ENCODE peak calls at places on chromosomes 16 and 17, in eight cellular contexts. S is dorsolateral prefrontal cortex; J is stomach; Q is choroid plexus epithelial cell; I is type B pancreatic cell; P is activated CD8-positive, alpha-beta T cell treated with anti-CD3 and anti-CD28 coated beads for 36 hours; C is HFFc6; N is suprapubic skin. G is an unnamed sample.

GRCh38 chr17:33126086-33126485 is 134.4 kb downstream of the SPACA3 start:
- DNase-seq in P (no peak), S (no peak), N (no peak), C (no peak), J (no peak), I (no peak), Q (no peak), G (no peak)

GRCh38 chr16:35146031-35146710 is 1686.8 kb downstream of the TP53TG3F start:
- DNase-seq in S (no peak), P (no peak), C (no peak), I (peak; percentile 55), N (no peak), J (no peak), Q (no peak), G (no peak)

GRCh38 chr17:77193653-77194052 is 52.9 kb downstream of the SEC14L1 start:
- DNase-seq in J (no peak), C (no peak), S (no peak), I (no peak), P (no peak), Q (no peak), N (no peak), G (no peak)

GRCh38 chr17:41442772-41443171 is 2.0 kb upstream of the KRT38 start:
- DNase-seq in C (peak; percentile 77), S (no peak), P (no peak), I (no peak), Q (peak; percentile 56), J (no peak), N (no peak), G (no peak)

GRCh38 chr16:28298511-28298878 is 6.2 kb downstream of the SBK1 start:
- DNase-seq in J (no peak), N (no peak), C (no peak), I (no peak), S (no peak), P (no peak), Q (no peak), G (no peak)

GRCh38 chr17:75344664-75345063 is 55.4 kb upstream of the SLC25A19 start:
- DNase-seq in J (no peak), N (no peak), Q (no peak), I (no peak), S (no peak), C (no peak), P (peak; percentile 49), G (no peak)

GRCh38 chr17:67520282-67520906 is 143.3 kb downstream of the PITPNC1 start:
- DNase-seq in P (no peak), J (no peak), C (no peak), N (no peak), Q (peak; percentile 16), S (no peak), I (no peak), G (no peak)

GRCh38 chr17:8885968-8886674 is 18.6 kb upstream of the PIK3R6 start:
- DNase-seq in P (no peak), I (no peak), S (no peak), N (no peak), J (no peak), Q (no peak), C (no peak), G (no peak)

GRCh38 chr17:27569884-27570577 is 61.0 kb upstream of the LGALS9 start:
- DNase-seq in Q (no peak), N (no peak), S (no peak), C (no peak), P (no peak), I (no peak), J (no peak), G (no peak)

GRCh38 chr16:28923652-28924398 is 1.2 kb downstream of the RABEP2 start:
- DNase-seq in P (no peak), I (no peak), J (peak; percentile 29), Q (no peak), N (no peak), C (no peak), S (no peak), G (peak; percentile 80)

GRCh38 chr17:58335061-58335731 is 6.6 kb upstream of the TSPOAP1 start:
- DNase-seq in Q (no peak), C (no peak), I (no peak), N (no peak), J (no peak), P (peak; percentile 78), S (no peak), G (no peak)

GRCh38 chr17:73657473-73658116 is 13.3 kb upstream of the SDK2 start:
- DNase-seq in N (no peak), Q (peak; percentile 29), C (no peak), S (no peak), I (no peak), P (peak; percentile 42), J (peak; percentile 65), G (no peak)

DNA sequence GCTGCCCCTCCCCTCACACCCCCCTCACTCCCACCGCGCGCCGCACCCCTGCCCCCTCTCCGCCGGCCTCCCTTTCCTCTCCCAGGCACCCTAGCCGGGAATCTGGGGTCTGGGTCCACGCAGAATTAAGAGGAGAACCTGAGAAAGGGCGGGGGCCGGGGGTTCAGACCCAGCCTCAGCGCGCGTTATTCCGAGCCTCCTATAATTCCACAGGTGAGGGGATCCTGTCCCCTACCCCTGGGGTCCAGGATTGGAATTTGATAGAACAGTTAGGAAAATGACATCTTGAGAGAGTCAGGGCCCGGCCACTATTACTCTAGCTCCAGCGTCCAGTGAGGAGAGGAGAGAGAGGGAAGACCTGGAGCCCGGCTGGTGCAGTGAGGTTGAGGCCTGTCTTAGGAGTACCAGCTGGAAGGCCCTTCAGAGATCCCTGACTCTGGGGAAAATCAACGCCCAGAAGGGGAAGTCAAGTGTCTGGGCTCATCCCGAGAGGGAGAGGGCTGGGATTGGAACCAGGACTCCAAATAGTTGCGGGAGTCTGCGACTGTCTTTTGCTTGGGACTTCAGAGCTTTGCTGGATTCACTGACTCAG is 17.3 kb downstream of the GRB7 start:
- DNase-seq in I (no peak), N (no peak), P (peak; percentile 35), Q (no peak), S (no peak), C (no peak), J (no peak), G (peak; percentile 36)
- TF ChIP-seq CTCF in I (no peak), N (no peak), P (no peak), Q (no peak), S (no peak), C (no peak), J (no peak), G (no peak)

DNA sequence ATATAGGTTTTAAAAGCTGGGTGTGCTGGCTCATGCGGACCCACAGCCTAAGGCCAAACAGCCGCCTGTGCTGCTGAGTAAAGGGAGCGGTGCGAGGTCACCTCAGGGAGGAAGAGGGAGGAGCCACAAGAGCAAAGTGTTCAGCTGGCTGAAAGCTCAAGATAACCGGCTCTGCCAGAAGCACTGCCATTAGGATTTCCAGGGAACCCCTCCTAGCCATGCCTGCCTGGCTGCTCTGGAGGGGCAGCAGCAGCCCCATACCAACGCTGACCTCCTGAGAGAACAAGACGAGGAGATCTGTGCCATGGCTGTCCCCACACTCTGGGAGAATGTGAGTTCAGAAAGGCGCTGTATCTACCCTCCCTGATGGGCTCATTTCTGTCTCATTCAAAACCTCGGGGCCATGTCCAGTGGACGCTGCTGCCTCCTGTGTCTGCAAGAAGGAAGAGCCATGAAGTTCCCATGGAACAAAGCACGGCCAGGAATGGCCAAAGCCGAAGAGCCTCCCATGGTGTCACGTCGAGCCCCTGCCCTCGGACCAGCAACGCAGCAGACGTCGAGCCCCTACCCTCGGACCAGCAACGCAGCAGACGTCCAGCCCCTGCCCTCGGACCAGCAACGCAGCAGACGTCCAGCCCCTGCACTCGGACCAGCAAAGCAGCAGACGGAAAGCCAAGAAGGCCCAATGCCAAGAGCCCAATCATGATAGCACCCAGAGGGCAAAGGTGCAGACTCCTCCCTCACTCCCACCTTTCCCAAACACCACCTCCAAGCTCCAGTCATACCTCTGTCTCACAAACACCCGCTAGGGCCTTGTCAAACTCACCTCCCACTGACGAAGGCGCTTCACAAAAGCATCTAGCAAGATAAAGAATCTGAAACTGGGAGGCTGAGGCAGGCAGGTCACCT is 107.0 kb downstream of the ANKRD11 start:
- DNase-seq in N (no peak), Q (peak; percentile 65), C (no peak), J (peak; percentile 71), P (peak; percentile 52), S (no peak), I (no peak), G (no peak)
- TF ChIP-seq CTCF in N (no peak), Q (peak; percentile 33), C (no peak), J (no peak), P (no peak), S (no peak), I (peak; percentile 18), G (no peak)

GRCh38 chr17:43907425-43907981 is at the start of gene MPP2:
- DNase-seq in P (peak; percentile 80), S (peak; percentile 92), C (peak; percentile 37), I (peak; percentile 88), N (peak; percentile 86), J (peak; percentile 73), Q (peak; percentile 79), G (peak; percentile 67)

GRCh38 chr17:43912635-43913304 is 5.4 kb upstream of the MPP2 start:
- DNase-seq in I (no peak), P (no peak), J (no peak), C (no peak), N (no peak), Q (no peak), S (no peak), G (no peak)

GRCh38 chr17:43908111-43908721 is 880 bp upstream of the MPP2 start:
- DNase-seq in Q (peak; percentile 72), P (peak; percentile 74), C (peak; percentile 50), N (no peak), I (no peak), J (peak; percentile 65), S (peak; percentile 90), G (no peak)

GRCh38 chr17:43906951-43907424 is 348 bp downstream of the MPP2 start:
- DNase-seq in S (no peak), P (no peak), I (no peak), J (no peak), C (no peak), N (no peak), Q (no peak), G (no peak)

GRCh38 chr17:43909537-43910231 is 2.3 kb upstream of the MPP2 start:
- DNase-seq in C (no peak), S (no peak), I (no peak), J (no peak), Q (no peak), N (no peak), P (no peak), G (no peak)
- TF ChIP-seq CTCF in C (no peak), S (no peak), I (no peak), J (no peak), Q (no peak), N (no peak), P (no peak), G (no peak)

DNA sequence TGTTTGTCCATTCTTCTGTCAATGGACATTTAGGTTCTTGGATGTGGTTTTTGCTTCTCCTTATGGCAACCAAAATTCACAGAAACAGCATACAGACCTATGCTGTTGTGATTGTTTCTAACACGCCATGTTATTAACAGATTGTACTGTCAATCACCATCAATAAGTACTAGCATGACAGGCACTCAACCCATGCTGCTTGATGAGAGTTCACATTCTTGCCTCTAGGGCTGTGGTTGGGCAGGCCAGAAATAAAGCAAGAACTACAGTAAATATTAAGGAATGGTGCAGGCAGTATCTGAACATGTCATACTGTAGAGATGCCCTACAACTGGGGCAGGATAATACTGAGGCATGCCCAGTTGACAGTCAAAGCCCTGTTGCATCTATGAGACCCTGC is 171.2 kb upstream of the ZFHX3 start:
- DNase-seq in I (no peak), S (no peak), Q (no peak), C (no peak), J (no peak), N (no peak), P (no peak), G (no peak)
- TF ChIP-seq CTCF in I (peak; percentile 44), S (no peak), Q (peak; percentile 35), C (peak; percentile 65), J (no peak), N (no peak), P (no peak), G (no peak)